ENCODE peak calls at places on chromosomes 16 and 17, in five cellular contexts. One of them, this sample, is unnamed.

GRCh38 chr16:10599626-10600025 is 19.2 kb upstream of the EMP2 start:
- ATAC-seq in IMR-90: no peak
- ATAC-seq in lower lobe of right lung: no peak
- ATAC-seq in upper lobe of right lung: no peak
- ATAC-seq in RWPE2: no peak
- ATAC-seq in this sample: peak; percentile 71

GRCh38 chr17:19502517-19502916 is 31.1 kb upstream of the SLC47A1 start:
- ATAC-seq in IMR-90: no peak
- ATAC-seq in lower lobe of right lung: no peak
- ATAC-seq in upper lobe of right lung: no peak
- ATAC-seq in RWPE2: no peak
- ATAC-seq in this sample: no peak

GRCh38 chr17:49297141-49297540 is 64.9 kb downstream of the ZNF652 start:
- ATAC-seq in IMR-90: no peak
- ATAC-seq in lower lobe of right lung: no peak
- ATAC-seq in upper lobe of right lung: no peak
- ATAC-seq in RWPE2: no peak
- ATAC-seq in this sample: no peak

GRCh38 chr16:88298882-88299745 is 83.6 kb upstream of the ZNF469 start:
- ATAC-seq in IMR-90: no peak
- ATAC-seq in lower lobe of right lung: no peak
- ATAC-seq in upper lobe of right lung: no peak
- ATAC-seq in RWPE2: peak; percentile 24
- ATAC-seq in this sample: no peak

GRCh38 chr17:82687375-82687861 is 11.1 kb downstream of the RAB40B start:
- ATAC-seq in IMR-90: peak; percentile 29
- ATAC-seq in lower lobe of right lung: no peak
- ATAC-seq in upper lobe of right lung: peak; percentile 31
- ATAC-seq in RWPE2: peak; percentile 31
- ATAC-seq in this sample: no peak

GRCh38 chr17:15398736-15399331 is 57.4 kb upstream of the TEKT3 start:
- ATAC-seq in IMR-90: peak; percentile 79
- ATAC-seq in lower lobe of right lung: peak; percentile 35
- ATAC-seq in upper lobe of right lung: peak; percentile 32
- ATAC-seq in RWPE2: peak; percentile 44
- ATAC-seq in this sample: no peak

GRCh38 chr17:44144966-44145739 is 3.4 kb downstream of the HROB start:
- ATAC-seq in IMR-90: no peak
- ATAC-seq in lower lobe of right lung: no peak
- ATAC-seq in upper lobe of right lung: no peak
- ATAC-seq in RWPE2: peak; percentile 5
- ATAC-seq in this sample: no peak

GRCh38 chr16:8402981-8403853 is 187.1 kb downstream of the TMEM114 start:
- ATAC-seq in IMR-90: no peak
- ATAC-seq in lower lobe of right lung: no peak
- ATAC-seq in upper lobe of right lung: no peak
- ATAC-seq in RWPE2: no peak
- ATAC-seq in this sample: no peak

GRCh38 chr17:78258323-78259229 is 27.1 kb downstream of the TMEM235 start:
- ATAC-seq in IMR-90: no peak
- ATAC-seq in lower lobe of right lung: peak; percentile 26
- ATAC-seq in upper lobe of right lung: peak; percentile 51
- ATAC-seq in RWPE2: no peak
- ATAC-seq in this sample: peak; percentile 25

GRCh38 chr17:17567631-17568030 is 23.9 kb downstream of the PEMT start:
- ATAC-seq in IMR-90: no peak
- ATAC-seq in lower lobe of right lung: peak; percentile 32
- ATAC-seq in upper lobe of right lung: peak; percentile 19
- ATAC-seq in RWPE2: no peak
- ATAC-seq in this sample: no peak

GRCh38 chr16:69711115-69711740 is 15.1 kb downstream of the NQO1 start:
- ATAC-seq in IMR-90: peak; percentile 25
- ATAC-seq in lower lobe of right lung: peak; percentile 84
- ATAC-seq in upper lobe of right lung: peak; percentile 70
- ATAC-seq in RWPE2: peak; percentile 81
- ATAC-seq in this sample: no peak

GRCh38 chr16:57373117-57373947 is 1.0 kb downstream of the CX3CL1 start:
- ATAC-seq in IMR-90: no peak
- ATAC-seq in lower lobe of right lung: no peak
- ATAC-seq in upper lobe of right lung: no peak
- ATAC-seq in RWPE2: no peak
- ATAC-seq in this sample: no peak

GRCh38 chr17:38693700-38694329 is 11.3 kb upstream of the MLLT6 start:
- ATAC-seq in IMR-90: peak; percentile 80
- ATAC-seq in lower lobe of right lung: peak; percentile 71
- ATAC-seq in upper lobe of right lung: peak; percentile 78
- ATAC-seq in RWPE2: no peak
- ATAC-seq in this sample: no peak

GRCh38 chr17:17526369-17526768 is 30.2 kb upstream of the RASD1 start:
- ATAC-seq in IMR-90: no peak
- ATAC-seq in lower lobe of right lung: peak; percentile 54
- ATAC-seq in upper lobe of right lung: peak; percentile 41
- ATAC-seq in RWPE2: no peak
- ATAC-seq in this sample: no peak

GRCh38 chr17:57915532-57915931 is 39.7 kb downstream of the CUEDC1 start:
- ATAC-seq in IMR-90: peak; percentile 22
- ATAC-seq in lower lobe of right lung: no peak
- ATAC-seq in upper lobe of right lung: peak; percentile 27
- ATAC-seq in RWPE2: no peak
- ATAC-seq in this sample: no peak

GRCh38 chr17:81898029-81898866 is 3.8 kb upstream of the NPB start:
- ATAC-seq in IMR-90: peak; percentile 30
- ATAC-seq in lower lobe of right lung: no peak
- ATAC-seq in upper lobe of right lung: no peak
- ATAC-seq in RWPE2: peak; percentile 75
- ATAC-seq in this sample: no peak

GRCh38 chr17:40922239-40922638 is 15.2 kb downstream of the KRT23 start:
- ATAC-seq in IMR-90: peak; percentile 96
- ATAC-seq in lower lobe of right lung: peak; percentile 71
- ATAC-seq in upper lobe of right lung: peak; percentile 94
- ATAC-seq in RWPE2: peak; percentile 77
- ATAC-seq in this sample: no peak

GRCh38 chr16:30829130-30830071 is 42.4 kb upstream of the ZNF629 start:
- ATAC-seq in IMR-90: no peak
- ATAC-seq in lower lobe of right lung: peak; percentile 80
- ATAC-seq in upper lobe of right lung: peak; percentile 80
- ATAC-seq in RWPE2: no peak
- ATAC-seq in this sample: no peak

GRCh38 chr16:28012031-28012445 is 51.5 kb downstream of the GSG1L start:
- ATAC-seq in IMR-90: peak; percentile 81
- ATAC-seq in lower lobe of right lung: no peak
- ATAC-seq in upper lobe of right lung: no peak
- ATAC-seq in RWPE2: no peak
- ATAC-seq in this sample: no peak

GRCh38 chr16:67713647-67714273 is 5.4 kb downstream of the GFOD2 start:
- ATAC-seq in IMR-90: no peak
- ATAC-seq in lower lobe of right lung: no peak
- ATAC-seq in upper lobe of right lung: no peak
- ATAC-seq in RWPE2: no peak
- ATAC-seq in this sample: no peak

GRCh38 chr17:37856245-37856644 is 68.0 kb upstream of the TBC1D3K start:
- ATAC-seq in IMR-90: no peak
- ATAC-seq in lower lobe of right lung: no peak
- ATAC-seq in upper lobe of right lung: no peak
- ATAC-seq in RWPE2: no peak
- ATAC-seq in this sample: no peak

GRCh38 chr17:76265624-76266243 is 586 bp downstream of the UBALD2 start:
- ATAC-seq in IMR-90: peak; percentile 21
- ATAC-seq in lower lobe of right lung: peak; percentile 30
- ATAC-seq in upper lobe of right lung: peak; percentile 2
- ATAC-seq in RWPE2: no peak
- ATAC-seq in this sample: peak; percentile 0

GRCh38 chr17:29892201-29892600 is 37.8 kb downstream of the SSH2 start:
- ATAC-seq in IMR-90: no peak
- ATAC-seq in lower lobe of right lung: no peak
- ATAC-seq in upper lobe of right lung: no peak
- ATAC-seq in RWPE2: no peak
- ATAC-seq in this sample: no peak

GRCh38 chr17:73138541-73139138 is 26.2 kb upstream of the SSTR2 start:
- ATAC-seq in IMR-90: no peak
- ATAC-seq in lower lobe of right lung: no peak
- ATAC-seq in upper lobe of right lung: no peak
- ATAC-seq in RWPE2: no peak
- ATAC-seq in this sample: no peak

GRCh38 chr16:85641776-85642176 is 28.7 kb downstream of the GSE1 start:
- ATAC-seq in IMR-90: no peak
- ATAC-seq in lower lobe of right lung: peak; percentile 40
- ATAC-seq in upper lobe of right lung: peak; percentile 36
- ATAC-seq in RWPE2: no peak
- ATAC-seq in this sample: no peak

GRCh38 chr17:74738051-74738996 is 1.3 kb downstream of the RAB37 start:
- ATAC-seq in IMR-90: peak; percentile 6
- ATAC-seq in lower lobe of right lung: peak; percentile 54
- ATAC-seq in upper lobe of right lung: peak; percentile 48
- ATAC-seq in RWPE2: no peak
- ATAC-seq in this sample: peak; percentile 77

GRCh38 chr17:44733753-44734152 is 25.0 kb upstream of the ADAM11 start:
- ATAC-seq in IMR-90: peak; percentile 59
- ATAC-seq in lower lobe of right lung: no peak
- ATAC-seq in upper lobe of right lung: peak; percentile 13
- ATAC-seq in RWPE2: peak; percentile 61
- ATAC-seq in this sample: no peak

GRCh38 chr16:56633535-56633934 is 1.1 kb downstream of the MT1M start:
- ATAC-seq in IMR-90: no peak
- ATAC-seq in lower lobe of right lung: no peak
- ATAC-seq in upper lobe of right lung: no peak
- ATAC-seq in RWPE2: no peak
- ATAC-seq in this sample: no peak

GRCh38 chr17:77459018-77459755 is 318.4 kb downstream of the SEC14L1 start:
- ATAC-seq in IMR-90: no peak
- ATAC-seq in lower lobe of right lung: no peak
- ATAC-seq in upper lobe of right lung: no peak
- ATAC-seq in RWPE2: no peak
- ATAC-seq in this sample: no peak

GRCh38 chr17:18070861-18071340 is 16.8 kb upstream of the DRG2 start:
- ATAC-seq in IMR-90: peak; percentile 85
- ATAC-seq in lower lobe of right lung: no peak
- ATAC-seq in upper lobe of right lung: no peak
- ATAC-seq in RWPE2: peak; percentile 33
- ATAC-seq in this sample: no peak

GRCh38 chr16:56493131-56493530 is 26.7 kb downstream of the BBS2 start:
- ATAC-seq in IMR-90: peak; percentile 24
- ATAC-seq in lower lobe of right lung: no peak
- ATAC-seq in upper lobe of right lung: no peak
- ATAC-seq in RWPE2: no peak
- ATAC-seq in this sample: no peak